ENCODE peak calls at places on chromosome 4, in eight cellular contexts. Z is breast epithelium, D is NCI-H2081 treated with DMSO at 0.1 percent for 48 hours, W is COR-L47, H is aorta, L is EH, J is fibroblast of the aortic adventitia, F is GM20000. K is an unnamed sample.

GRCh38 chr4:83259586-83259985 is 25.0 kb downstream of the COQ2 start:
- DNase-seq in F (no peak), H (no peak), L (peak; percentile 45), D (no peak), Z (no peak), W (no peak), J (peak; percentile 39), K (no peak)

GRCh38 chr4:111187108-111187507 is 564.2 kb upstream of the PITX2 start:
- DNase-seq in H (no peak), F (no peak), D (no peak), Z (no peak), W (no peak), L (no peak), J (no peak), K (no peak)

GRCh38 chr4:84944952-84945351 is 21.5 kb downstream of the WDFY3 start:
- DNase-seq in Z (no peak), D (no peak), H (no peak), L (peak; percentile 59), J (no peak), F (no peak), W (no peak), K (no peak)

GRCh38 chr4:62560858-62561257 is 1360.7 kb downstream of the ADGRL3 start:
- DNase-seq in F (no peak), L (no peak), H (no peak), D (no peak), Z (no peak), J (no peak), W (no peak), K (no peak)

GRCh38 chr4:75557696-75558095 is 1.8 kb downstream of the ODAPH start:
- DNase-seq in Z (no peak), F (no peak), L (no peak), W (no peak), D (no peak), J (no peak), H (no peak), K (no peak)

GRCh38 chr4:55348436-55348835 is 2.4 kb downstream of the SRD5A3 start:
- DNase-seq in L (peak; percentile 86), D (no peak), J (peak; percentile 21), W (no peak), Z (no peak), F (no peak), H (no peak), K (no peak)

GRCh38 chr4:143357161-143357845 is 20.6 kb downstream of the GAB1 start:
- DNase-seq in J (no peak), W (no peak), L (no peak), F (no peak), Z (no peak), H (no peak), D (no peak), K (no peak)

GRCh38 chr4:114659386-114660008 is 60.9 kb downstream of the UGT8 start:
- DNase-seq in L (peak; percentile 64), D (peak; percentile 14), F (peak; percentile 63), J (peak; percentile 74), W (peak; percentile 73), H (no peak), Z (peak; percentile 52), K (peak; percentile 72)

GRCh38 chr4:3471886-3472285 is 8.8 kb downstream of the DOK7 start:
- DNase-seq in D (no peak), F (no peak), Z (no peak), L (no peak), H (no peak), J (no peak), W (no peak), K (no peak)

GRCh38 chr4:101022151-101023024 is 324.9 kb downstream of the PPP3CA start:
- DNase-seq in H (no peak), J (no peak), F (no peak), L (peak; percentile 77), D (no peak), Z (no peak), W (no peak), K (peak; percentile 39)